ENCODE peak calls at places on chromosomes 2 and 18, in ten cellular contexts. H is ovary, D is A549, E is transverse colon, M is adrenal gland, N is uterus, V is esophagus muscularis mucosa, F is NB4, X is GM12892, Q is thyroid gland. P is an unnamed sample.

GRCh38 chr2:169798397-169798717 is 314 bp upstream of the SSB start:
- DNase-seq in H (no peak), D (no peak), E (no peak), M (no peak), N (no peak), V (no peak), F (no peak), X (no peak), Q (no peak), P (no peak)

GRCh38 chr2:10091182-10091932 is 11.1 kb upstream of the CYS1 start:
- DNase-seq in H (no peak), D (no peak), E (peak), M (no peak), N (no peak), V (no peak), F (peak), X (no peak), Q (peak), P (no peak)

GRCh38 chr18:69538849-69539248 is 138.2 kb downstream of the DOK6 start:
- DNase-seq in H (no peak), D (no peak), E (no peak), M (no peak), N (no peak), V (no peak), F (no peak), X (no peak), Q (no peak), P (no peak)

GRCh38 chr2:55115795-55116597 is 65.7 kb upstream of the RTN4 start:
- DNase-seq in H (no peak), D (peak), E (no peak), M (peak), N (no peak), V (no peak), F (peak), X (no peak), Q (no peak), P (peak)

GRCh38 chr2:7658486-7658885 is 741.3 kb downstream of the RNF144A start:
- DNase-seq in H (no peak), D (no peak), E (no peak), M (no peak), N (no peak), V (no peak), F (no peak), X (no peak), Q (no peak), P (no peak)

GRCh38 chr2:173441222-173441621 is 86.5 kb downstream of the CDCA7 start:
- DNase-seq in H (no peak), D (no peak), E (no peak), M (no peak), N (no peak), V (no peak), F (no peak), X (no peak), Q (no peak), P (no peak)

GRCh38 chr2:31239842-31240198 is 5.9 kb downstream of the EHD3 start:
- DNase-seq in H (no peak), D (no peak), E (no peak), M (no peak), N (peak), V (no peak), F (no peak), X (no peak), Q (peak), P (no peak)

GRCh38 chr2:191318729-191319078 is 73.5 kb downstream of the MYO1B start:
- DNase-seq in H (no peak), D (peak), E (peak), M (no peak), N (no peak), V (peak), F (peak), X (no peak), Q (no peak), P (no peak)

GRCh38 chr18:13443546-13443945 is 225.0 kb downstream of the LDLRAD4 start:
- DNase-seq in H (no peak), D (no peak), E (no peak), M (no peak), N (no peak), V (no peak), F (no peak), X (no peak), Q (no peak), P (no peak)

GRCh38 chr2:47178359-47178758 is 23.3 kb upstream of the STPG4 start:
- DNase-seq in H (no peak), D (no peak), E (no peak), M (no peak), N (no peak), V (no peak), F (no peak), X (no peak), Q (no peak), P (no peak)

GRCh38 chr2:46275995-46276394 is 21.2 kb upstream of the EPAS1 start:
- DNase-seq in H (peak), D (no peak), E (peak), M (peak), N (peak), V (no peak), F (no peak), X (no peak), Q (peak), P (no peak)

GRCh38 chr2:54476852-54477251 is 20.7 kb downstream of the SPTBN1 start:
- DNase-seq in H (no peak), D (no peak), E (no peak), M (no peak), N (no peak), V (no peak), F (no peak), X (no peak), Q (no peak), P (no peak)

GRCh38 chr2:127155901-127156300 is 48.9 kb upstream of the BIN1 start:
- DNase-seq in H (peak), D (no peak), E (no peak), M (peak), N (peak), V (no peak), F (no peak), X (no peak), Q (no peak), P (no peak)

GRCh38 chr2:181697571-181697970 is 17.3 kb upstream of the NEUROD1 start:
- DNase-seq in H (no peak), D (no peak), E (no peak), M (no peak), N (no peak), V (no peak), F (peak), X (no peak), Q (no peak), P (no peak)

GRCh38 chr2:158501301-158501700 is 44.5 kb downstream of the PKP4 start:
- DNase-seq in H (no peak), D (no peak), E (no peak), M (no peak), N (no peak), V (no peak), F (no peak), X (no peak), Q (peak), P (no peak)

GRCh38 chr2:138087761-138088602 is 123.7 kb downstream of the HNMT start:
- DNase-seq in H (no peak), D (no peak), E (no peak), M (no peak), N (no peak), V (no peak), F (no peak), X (no peak), Q (no peak), P (peak)

GRCh38 chr18:47265197-47265596 is 13.7 kb upstream of the SKOR2 start:
- DNase-seq in H (no peak), D (no peak), E (no peak), M (no peak), N (no peak), V (no peak), F (no peak), X (no peak), Q (no peak), P (no peak)

GRCh38 chr2:120470041-120470716 is 124.2 kb downstream of the INHBB start:
- DNase-seq in H (peak), D (peak), E (peak), M (peak), N (peak), V (no peak), F (peak), X (no peak), Q (peak), P (no peak)

GRCh38 chr18:76376225-76376624 is 118.8 kb downstream of the ZNF516 start:
- DNase-seq in H (no peak), D (peak), E (no peak), M (no peak), N (no peak), V (no peak), F (no peak), X (no peak), Q (no peak), P (peak)

GRCh38 chr2:162629085-162629484 is 209.5 kb downstream of the KCNH7 start:
- DNase-seq in H (no peak), D (no peak), E (no peak), M (no peak), N (no peak), V (no peak), F (no peak), X (no peak), Q (no peak), P (no peak)

GRCh38 chr2:15367715-15368114 is 193.4 kb downstream of the NBAS start:
- DNase-seq in H (no peak), D (no peak), E (no peak), M (no peak), N (no peak), V (no peak), F (no peak), X (no peak), Q (no peak), P (no peak)

GRCh38 chr2:715847-716573 is 38.8 kb upstream of the TMEM18 start:
- DNase-seq in H (no peak), D (peak), E (no peak), M (no peak), N (no peak), V (no peak), F (peak), X (no peak), Q (no peak), P (no peak)

GRCh38 chr2:112322919-112323318 is 47.5 kb downstream of the ZC3H6 start:
- DNase-seq in H (no peak), D (no peak), E (no peak), M (no peak), N (no peak), V (no peak), F (no peak), X (no peak), Q (no peak), P (no peak)

GRCh38 chr2:1162768-1163584 is 212.3 kb downstream of the SNTG2 start:
- DNase-seq in H (no peak), D (no peak), E (no peak), M (no peak), N (no peak), V (peak), F (peak), X (no peak), Q (no peak), P (no peak)

GRCh38 chr2:230865324-230865765 is 603 bp downstream of the ITM2C start:
- DNase-seq in H (no peak), D (no peak), E (peak), M (no peak), N (no peak), V (no peak), F (peak), X (no peak), Q (peak), P (no peak)

GRCh38 chr2:107582487-107582886 is 244.2 kb upstream of the RGPD4 start:
- DNase-seq in H (no peak), D (no peak), E (no peak), M (no peak), N (no peak), V (no peak), F (no peak), X (no peak), Q (no peak), P (no peak)

GRCh38 chr2:234483568-234484251 is 13.2 kb downstream of the ARL4C start:
- DNase-seq in H (no peak), D (peak), E (peak), M (peak), N (no peak), V (no peak), F (peak), X (no peak), Q (no peak), P (no peak)

GRCh38 chr18:44198296-44199284 is 482.1 kb upstream of the SETBP1 start:
- DNase-seq in H (no peak), D (no peak), E (peak), M (no peak), N (no peak), V (no peak), F (no peak), X (no peak), Q (peak), P (no peak)

GRCh38 chr2:139033300-139033699 is 253.1 kb upstream of the NXPH2 start:
- DNase-seq in H (no peak), D (no peak), E (no peak), M (no peak), N (no peak), V (no peak), F (no peak), X (no peak), Q (no peak), P (no peak)

GRCh38 chr18:69400253-69400975 is at the start of gene DOK6:
- DNase-seq in H (peak), D (peak), E (no peak), M (no peak), N (peak), V (peak), F (no peak), X (peak), Q (peak), P (no peak)

DNA sequence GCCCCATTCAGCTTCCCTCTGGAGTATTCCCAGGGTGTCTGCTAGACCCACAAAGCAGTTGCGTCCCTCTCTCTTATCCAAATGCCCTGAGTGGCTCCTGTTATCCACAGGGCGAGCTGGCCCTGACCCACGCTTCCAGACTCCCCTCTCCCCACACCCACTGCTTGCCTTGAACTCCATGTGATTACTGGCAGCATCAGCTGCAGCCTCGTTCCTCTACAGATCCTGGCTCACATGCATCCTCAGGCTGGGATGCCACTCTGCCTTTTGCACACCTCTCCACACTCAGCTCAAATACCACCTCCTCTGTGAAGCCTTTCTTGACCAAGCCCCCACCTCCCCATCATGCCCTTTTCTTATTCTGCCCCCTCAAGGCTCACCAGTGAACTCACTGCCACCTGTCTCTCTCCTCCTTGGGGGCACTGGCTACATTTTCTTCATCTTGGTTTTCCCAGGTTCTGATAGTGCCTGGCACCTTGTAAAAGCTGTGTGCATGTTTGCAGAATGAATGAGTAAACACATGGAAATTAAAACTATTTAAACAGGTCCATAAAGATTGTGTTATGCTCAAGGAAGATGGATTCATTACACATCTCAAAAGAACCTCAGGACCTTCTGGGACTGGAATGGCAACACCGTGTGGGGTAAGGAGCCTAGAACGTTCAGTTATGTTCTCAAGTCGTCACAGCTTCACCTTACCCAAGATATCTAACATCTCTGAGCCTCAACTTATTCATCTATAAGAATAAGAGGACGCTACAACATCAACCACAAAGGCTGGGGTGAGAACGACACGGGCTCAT is 165.0 kb downstream of the BCL2 start:
- DNase-seq in H (no peak), D (no peak), E (no peak), M (no peak), N (no peak), V (no peak), F (no peak), X (no peak), Q (no peak), P (no peak)
- TF ChIP-seq POLR2A in H (no peak), D (no peak), E (no peak), M (no peak), N (no peak), V (no peak), F (no peak), X (no peak), Q (no peak), P (no peak)

DNA sequence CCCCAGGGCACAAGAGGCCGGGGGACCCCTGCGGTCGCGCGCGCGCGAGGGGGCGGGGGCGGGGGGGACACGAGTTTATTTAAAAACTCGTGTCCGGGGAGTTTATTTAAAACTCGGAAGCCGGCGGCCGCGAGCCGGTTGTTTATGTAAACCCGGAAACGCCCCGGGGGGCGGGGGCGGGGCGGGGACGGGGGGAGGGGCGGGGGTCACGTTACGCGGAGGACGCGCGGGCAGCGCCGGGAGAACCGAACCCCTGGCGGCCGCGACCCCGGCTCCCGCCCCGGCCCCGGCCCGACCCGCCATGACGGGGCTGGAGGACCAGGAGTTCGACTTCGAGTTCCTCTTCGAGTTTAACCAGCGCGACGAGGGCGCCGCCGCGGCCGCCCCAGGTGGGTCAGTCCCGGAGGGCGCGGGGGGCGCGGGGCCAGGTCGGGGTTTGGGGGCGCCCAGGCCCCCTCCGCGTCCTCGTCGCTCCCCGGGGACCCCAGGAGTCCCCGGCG is 4.4 kb downstream of the NFATC1 start:
- DNase-seq in H (peak), D (no peak), E (peak), M (peak), N (peak), V (no peak), F (no peak), X (peak), Q (peak), P (peak)
- TF ChIP-seq POLR2A in H (no peak), D (no peak), E (no peak), M (no peak), N (no peak), V (no peak), F (no peak), X (no peak), Q (no peak), P (no peak)

GRCh38 chr2:237739101-237739500 is 59.5 kb upstream of the RBM44 start:
- DNase-seq in H (no peak), D (no peak), E (no peak), M (peak), N (peak), V (no peak), F (no peak), X (no peak), Q (no peak), P (no peak)
- TF ChIP-seq POLR2A in H (no peak), D (no peak), E (no peak), M (no peak), N (peak), V (no peak), F (no peak), X (no peak), Q (no peak), P (no peak)

GRCh38 chr2:240452471-240453256 is 17.2 kb downstream of the GPC1 start:
- DNase-seq in H (peak), D (peak), E (peak), M (peak), N (peak), V (no peak), F (peak), X (no peak), Q (peak), P (peak)
- TF ChIP-seq POLR2A in H (peak), D (peak), E (no peak), M (peak), N (peak), V (no peak), F (no peak), X (no peak), Q (no peak), P (no peak)

GRCh38 chr2:18560797-18561085 is 288 bp upstream of the RDH14 start:
- DNase-seq in H (no peak), D (no peak), E (no peak), M (no peak), N (no peak), V (no peak), F (no peak), X (no peak), Q (no peak), P (no peak)
- TF ChIP-seq POLR2A in H (no peak), D (peak), E (no peak), M (no peak), N (no peak), V (no peak), F (peak), X (peak), Q (no peak), P (peak)

P was measured in erythroblast.